ENCODE peak calls at places on chromosomes 11 and 22, in eight cellular contexts. One of them, this sample, is unnamed.

GRCh38 chr11:18731949-18732821 is 6.2 kb upstream of the IGSF22 start:
- DNase-seq in mucosa of descending colon: peak; percentile 64
- DNase-seq in Caco-2: peak; percentile 60
- DNase-seq in AG09319: no peak
- DNase-seq in hepatocyte: peak; percentile 54
- DNase-seq in stimulated activated CD4-positive, alpha-beta T cell treated with anti-CD3 and anti-CD28 coated beads, Interleukin-2, amount 100 ng/mL, for 24 hours: peak; percentile 80
- DNase-seq in IMR-90: peak; percentile 38
- DNase-seq in non-pigmented ciliary epithelial cell: peak; percentile 15
- DNase-seq in this sample: peak; percentile 34

GRCh38 chr11:105790841-105791240 is 181.0 kb downstream of the GRIA4 start:
- DNase-seq in mucosa of descending colon: no peak
- DNase-seq in Caco-2: no peak
- DNase-seq in AG09319: no peak
- DNase-seq in hepatocyte: no peak
- DNase-seq in stimulated activated CD4-positive, alpha-beta T cell treated with anti-CD3 and anti-CD28 coated beads, Interleukin-2, amount 100 ng/mL, for 24 hours: no peak
- DNase-seq in IMR-90: no peak
- DNase-seq in non-pigmented ciliary epithelial cell: no peak
- DNase-seq in this sample: no peak

GRCh38 chr22:33465554-33465953 is 407.4 kb upstream of the SYN3 start:
- DNase-seq in mucosa of descending colon: no peak
- DNase-seq in Caco-2: no peak
- DNase-seq in AG09319: no peak
- DNase-seq in hepatocyte: no peak
- DNase-seq in stimulated activated CD4-positive, alpha-beta T cell treated with anti-CD3 and anti-CD28 coated beads, Interleukin-2, amount 100 ng/mL, for 24 hours: no peak
- DNase-seq in IMR-90: no peak
- DNase-seq in non-pigmented ciliary epithelial cell: no peak
- DNase-seq in this sample: no peak

GRCh38 chr11:86291466-86292262 is 10.4 kb upstream of the HIKESHI start:
- DNase-seq in mucosa of descending colon: peak; percentile 37
- DNase-seq in Caco-2: peak; percentile 63
- DNase-seq in AG09319: no peak
- DNase-seq in hepatocyte: peak; percentile 64
- DNase-seq in stimulated activated CD4-positive, alpha-beta T cell treated with anti-CD3 and anti-CD28 coated beads, Interleukin-2, amount 100 ng/mL, for 24 hours: peak; percentile 81
- DNase-seq in IMR-90: peak; percentile 55
- DNase-seq in non-pigmented ciliary epithelial cell: peak; percentile 3
- DNase-seq in this sample: no peak

GRCh38 chr11:130646881-130647280 is 198.4 kb downstream of the ADAMTS15 start:
- DNase-seq in mucosa of descending colon: no peak
- DNase-seq in Caco-2: no peak
- DNase-seq in AG09319: no peak
- DNase-seq in hepatocyte: no peak
- DNase-seq in stimulated activated CD4-positive, alpha-beta T cell treated with anti-CD3 and anti-CD28 coated beads, Interleukin-2, amount 100 ng/mL, for 24 hours: no peak
- DNase-seq in IMR-90: no peak
- DNase-seq in non-pigmented ciliary epithelial cell: no peak
- DNase-seq in this sample: no peak

GRCh38 chr11:34068098-34068497 is 16.6 kb downstream of the CAPRIN1 start:
- DNase-seq in mucosa of descending colon: no peak
- DNase-seq in Caco-2: no peak
- DNase-seq in AG09319: no peak
- DNase-seq in hepatocyte: no peak
- DNase-seq in stimulated activated CD4-positive, alpha-beta T cell treated with anti-CD3 and anti-CD28 coated beads, Interleukin-2, amount 100 ng/mL, for 24 hours: no peak
- DNase-seq in IMR-90: peak; percentile 64
- DNase-seq in non-pigmented ciliary epithelial cell: peak; percentile 27
- DNase-seq in this sample: no peak

GRCh38 chr11:8785998-8786397 is 103.4 kb downstream of the RPL27A start:
- DNase-seq in mucosa of descending colon: no peak
- DNase-seq in Caco-2: no peak
- DNase-seq in AG09319: no peak
- DNase-seq in hepatocyte: no peak
- DNase-seq in stimulated activated CD4-positive, alpha-beta T cell treated with anti-CD3 and anti-CD28 coated beads, Interleukin-2, amount 100 ng/mL, for 24 hours: no peak
- DNase-seq in IMR-90: no peak
- DNase-seq in non-pigmented ciliary epithelial cell: no peak
- DNase-seq in this sample: no peak

GRCh38 chr22:38504731-38505594 is 1.1 kb downstream of the DDX17 start:
- DNase-seq in mucosa of descending colon: peak; percentile 68
- DNase-seq in Caco-2: no peak
- DNase-seq in AG09319: no peak
- DNase-seq in hepatocyte: peak; percentile 70
- DNase-seq in stimulated activated CD4-positive, alpha-beta T cell treated with anti-CD3 and anti-CD28 coated beads, Interleukin-2, amount 100 ng/mL, for 24 hours: peak; percentile 62
- DNase-seq in IMR-90: peak; percentile 48
- DNase-seq in non-pigmented ciliary epithelial cell: no peak
- DNase-seq in this sample: peak; percentile 80

GRCh38 chr11:71446942-71447688 is 1.1 kb downstream of the DHCR7 start:
- DNase-seq in mucosa of descending colon: peak; percentile 42
- DNase-seq in Caco-2: peak; percentile 28
- DNase-seq in AG09319: no peak
- DNase-seq in hepatocyte: peak; percentile 65
- DNase-seq in stimulated activated CD4-positive, alpha-beta T cell treated with anti-CD3 and anti-CD28 coated beads, Interleukin-2, amount 100 ng/mL, for 24 hours: no peak
- DNase-seq in IMR-90: peak; percentile 66
- DNase-seq in non-pigmented ciliary epithelial cell: peak; percentile 32
- DNase-seq in this sample: peak; percentile 43

GRCh38 chr11:33635161-33635560 is 65.5 kb downstream of the C11orf91 start:
- DNase-seq in mucosa of descending colon: no peak
- DNase-seq in Caco-2: no peak
- DNase-seq in AG09319: no peak
- DNase-seq in hepatocyte: no peak
- DNase-seq in stimulated activated CD4-positive, alpha-beta T cell treated with anti-CD3 and anti-CD28 coated beads, Interleukin-2, amount 100 ng/mL, for 24 hours: no peak
- DNase-seq in IMR-90: peak; percentile 58
- DNase-seq in non-pigmented ciliary epithelial cell: no peak
- DNase-seq in this sample: peak; percentile 77

GRCh38 chr11:4072668-4073285 is 21.8 kb upstream of the RRM1 start:
- DNase-seq in mucosa of descending colon: no peak
- DNase-seq in Caco-2: peak; percentile 63
- DNase-seq in AG09319: peak; percentile 52
- DNase-seq in hepatocyte: peak; percentile 84
- DNase-seq in stimulated activated CD4-positive, alpha-beta T cell treated with anti-CD3 and anti-CD28 coated beads, Interleukin-2, amount 100 ng/mL, for 24 hours: peak; percentile 51
- DNase-seq in IMR-90: peak; percentile 80
- DNase-seq in non-pigmented ciliary epithelial cell: peak; percentile 43
- DNase-seq in this sample: no peak

This sample was measured in right cardiac atrium.